ENCODE peak calls at places on chromosomes 16 and 17, in four cellular contexts. T is K562, A is HepG2, V is HCT116. R is an unnamed sample.

GRCh38 chr16:72191551-72191950 is 19.6 kb upstream of the PMFBP1 start:
- DNase-seq in T (no peak), A (no peak), V (no peak), R (no peak)

GRCh38 chr16:50473375-50473945 is 74.7 kb upstream of the NKD1 start:
- DNase-seq in T (no peak), A (peak; percentile 58), V (no peak), R (no peak)

GRCh38 chr17:6639651-6640535 is 618 bp downstream of the KIAA0753 start:
- DNase-seq in T (peak; percentile 8), A (no peak), V (no peak), R (no peak)

GRCh38 chr17:36849871-36850348 is 87.4 kb upstream of the LHX1 start:
- DNase-seq in T (peak; percentile 56), A (no peak), V (peak; percentile 51), R (peak; percentile 5)

GRCh38 chr17:33949100-33949499 is 306.0 kb upstream of the CCL2 start:
- DNase-seq in T (peak; percentile 66), A (no peak), V (no peak), R (no peak)

GRCh38 chr16:62190426-62190825 is 154.2 kb upstream of the CDH8 start:
- DNase-seq in T (no peak), A (peak; percentile 24), V (no peak), R (no peak)

GRCh38 chr17:74274703-74275340 is 788 bp downstream of the DNAI2 start:
- DNase-seq in T (no peak), A (no peak), V (no peak), R (no peak)

GRCh38 chr17:21020622-21021021 is 22.2 kb downstream of the USP22 start:
- DNase-seq in T (no peak), A (no peak), V (no peak), R (no peak)

GRCh38 chr17:66939461-66940114 is 24.9 kb upstream of the CACNG4 start:
- DNase-seq in T (no peak), A (no peak), V (no peak), R (no peak)

GRCh38 chr17:32671891-32672290 is 185.1 kb downstream of the CDK5R1 start:
- DNase-seq in T (no peak), A (no peak), V (no peak), R (no peak)

GRCh38 chr17:57890857-57891232 is 41.0 kb upstream of the MRPS23 start:
- DNase-seq in T (no peak), A (no peak), V (no peak), R (no peak)

GRCh38 chr17:57892146-57892819 is 42.4 kb upstream of the MRPS23 start:
- DNase-seq in T (peak; percentile 86), A (peak; percentile 84), V (peak; percentile 81), R (peak; percentile 61)

GRCh38 chr17:57895382-57896060 is 45.7 kb upstream of the MRPS23 start:
- DNase-seq in T (no peak), A (no peak), V (no peak), R (no peak)

GRCh38 chr17:57894848-57895247 is 45.0 kb upstream of the MRPS23 start:
- DNase-seq in T (no peak), A (no peak), V (no peak), R (no peak)

DNA sequence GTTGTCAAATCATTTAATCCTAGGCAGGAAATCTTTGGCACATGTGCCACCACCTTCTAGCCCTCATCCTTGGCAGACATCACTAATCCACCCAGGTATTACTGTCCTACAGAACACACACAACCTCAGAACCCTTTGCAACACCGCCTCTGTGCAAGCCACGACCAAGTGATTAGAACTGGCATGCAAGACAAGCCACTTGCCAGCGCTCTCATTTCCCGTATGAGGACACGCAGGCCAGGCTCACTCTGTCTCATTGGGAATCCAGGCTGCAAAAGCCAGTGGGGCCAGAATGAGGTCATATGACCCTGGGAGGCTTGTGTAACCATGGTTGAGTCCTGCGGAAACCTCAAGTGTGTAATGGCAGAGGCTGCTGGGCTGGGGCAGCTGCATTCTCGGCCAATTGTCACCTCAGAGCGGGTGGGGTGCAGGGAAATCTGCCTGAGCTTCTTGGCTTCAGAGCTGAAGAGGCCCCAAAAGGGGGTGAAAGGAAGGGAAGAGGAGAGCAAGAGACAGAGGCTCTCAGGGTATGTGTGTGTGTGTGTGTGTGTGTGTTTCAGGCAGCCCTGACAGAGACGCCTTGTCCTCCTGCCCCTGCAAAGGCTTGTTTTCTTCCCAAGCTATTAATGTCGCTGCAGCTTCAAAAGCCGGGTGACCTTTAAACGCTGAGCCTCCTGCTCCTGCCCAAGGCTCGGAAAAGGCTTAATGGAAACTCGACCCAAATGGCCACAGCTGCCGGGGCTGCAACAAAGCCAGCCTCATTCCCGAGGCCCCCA is 43.2 kb upstream of the MRPS23 start:
- DNase-seq in T (no peak), A (peak; percentile 97), V (peak; percentile 75), R (no peak)
- TF ChIP-seq TCF7L2 in T (no peak), A (no peak), V (peak; percentile 41), R (peak; percentile 10)

DNA sequence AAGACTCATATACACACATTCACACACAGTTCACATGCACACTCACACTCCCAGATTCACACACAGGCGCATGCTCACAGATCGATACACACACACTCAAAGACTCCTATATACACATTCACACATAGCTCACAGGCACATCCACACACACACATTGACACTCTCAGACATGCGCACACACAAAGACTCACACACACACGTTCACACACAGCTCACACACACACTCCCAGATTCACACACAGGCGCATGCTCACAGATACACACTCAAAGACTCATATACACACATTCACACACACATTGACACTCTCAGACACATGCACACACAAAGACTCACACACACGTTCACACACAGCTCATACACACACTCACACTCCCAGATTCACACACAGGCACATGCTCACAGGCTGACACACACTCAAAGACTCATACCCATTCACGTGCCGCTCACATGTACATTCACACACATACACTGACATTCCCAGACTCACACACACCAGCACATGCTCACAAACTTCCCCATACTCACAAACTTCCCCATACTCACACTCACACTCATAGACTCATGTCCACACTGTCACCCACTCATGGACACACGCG is 25.6 kb upstream of the KRT17 start:
- DNase-seq in T (no peak), A (no peak), V (no peak), R (no peak)
- TF ChIP-seq TCF7L2 in T (no peak), A (no peak), V (no peak), R (no peak)

GRCh38 chr17:68600881-68601564 is at the start of gene FAM20A:
- DNase-seq in T (no peak), A (no peak), V (no peak), R (no peak)

GRCh38 chr17:68603663-68604062 is 2.5 kb upstream of the FAM20A start:
- DNase-seq in T (no peak), A (no peak), V (no peak), R (no peak)

GRCh38 chr17:68601565-68602266 is 549 bp upstream of the FAM20A start:
- DNase-seq in T (no peak), A (no peak), V (no peak), R (no peak)

GRCh38 chr17:68603027-68603426 is 1.9 kb upstream of the FAM20A start:
- DNase-seq in T (no peak), A (no peak), V (no peak), R (no peak)

GRCh38 chr17:68602267-68602644 is 1.1 kb upstream of the FAM20A start:
- DNase-seq in T (no peak), A (no peak), V (no peak), R (no peak)
- TF ChIP-seq TCF7L2 in T (no peak), A (no peak), V (no peak), R (no peak)

GRCh38 chr17:62933986-62934385 is 32.0 kb upstream of the TANC2 start:
- DNase-seq in T (no peak), A (no peak), V (no peak), R (no peak)
- TF ChIP-seq TCF7L2 in T (no peak), A (no peak), V (no peak), R (no peak)

GRCh38 chr17:28925912-28926365 is 23.1 kb upstream of the DHRS13 start:
- DNase-seq in T (no peak), A (no peak), V (no peak), R (peak; percentile 65)
- TF ChIP-seq TCF7L2 in T (no peak), A (no peak), V (no peak), R (no peak)

DNA sequence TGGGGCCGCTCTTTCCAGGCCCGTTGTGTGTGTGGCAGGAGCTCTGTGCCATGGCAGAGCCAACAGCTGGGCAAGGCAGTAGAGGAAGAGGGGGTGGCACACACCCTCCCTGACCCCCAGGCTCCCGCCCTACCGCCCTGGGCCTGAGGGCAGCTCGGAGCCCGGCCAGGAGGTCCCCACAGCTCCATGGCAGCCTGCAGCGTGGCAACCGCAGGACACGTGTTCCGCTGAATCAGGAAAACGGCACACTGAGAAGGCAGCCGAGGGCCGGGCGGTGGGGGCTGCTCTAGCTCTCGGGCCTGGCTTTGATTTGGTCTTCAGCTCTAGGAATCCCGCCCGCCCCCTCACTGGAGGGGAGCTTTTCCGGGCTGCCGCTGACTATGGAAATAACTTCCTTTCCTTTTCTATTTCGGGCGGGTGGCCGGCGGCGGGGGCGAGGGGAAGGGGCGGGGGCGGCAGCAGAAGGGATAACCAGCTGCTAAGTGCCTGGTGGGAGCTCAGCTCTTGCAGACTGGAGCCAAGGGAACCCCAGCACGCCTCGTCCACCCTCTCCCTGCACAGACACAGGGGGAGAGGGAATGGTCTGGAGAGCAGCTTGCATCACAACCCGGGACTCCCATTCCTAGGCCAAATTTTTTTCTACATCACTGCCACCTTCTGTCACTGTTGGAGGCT is 24.7 kb upstream of the MRPS23 start:
- DNase-seq in T (no peak), A (no peak), V (no peak), R (no peak)
- TF ChIP-seq TCF7L2 in T (no peak), A (no peak), V (no peak), R (no peak)

GRCh38 chr16:282491-282890 is 473 bp upstream of the PDIA2 start:
- DNase-seq in T (peak; percentile 46), A (no peak), V (no peak), R (no peak)

GRCh38 chr16:280991-281659 is 734 bp downstream of the ARHGDIG start:
- DNase-seq in T (no peak), A (no peak), V (no peak), R (no peak)

GRCh38 chr16:281660-282249 is 1.2 kb upstream of the PDIA2 start:
- DNase-seq in T (no peak), A (no peak), V (no peak), R (no peak)

GRCh38 chr16:284204-285120 is 1.5 kb downstream of the PDIA2 start:
- DNase-seq in T (no peak), A (no peak), V (no peak), R (no peak)

DNA sequence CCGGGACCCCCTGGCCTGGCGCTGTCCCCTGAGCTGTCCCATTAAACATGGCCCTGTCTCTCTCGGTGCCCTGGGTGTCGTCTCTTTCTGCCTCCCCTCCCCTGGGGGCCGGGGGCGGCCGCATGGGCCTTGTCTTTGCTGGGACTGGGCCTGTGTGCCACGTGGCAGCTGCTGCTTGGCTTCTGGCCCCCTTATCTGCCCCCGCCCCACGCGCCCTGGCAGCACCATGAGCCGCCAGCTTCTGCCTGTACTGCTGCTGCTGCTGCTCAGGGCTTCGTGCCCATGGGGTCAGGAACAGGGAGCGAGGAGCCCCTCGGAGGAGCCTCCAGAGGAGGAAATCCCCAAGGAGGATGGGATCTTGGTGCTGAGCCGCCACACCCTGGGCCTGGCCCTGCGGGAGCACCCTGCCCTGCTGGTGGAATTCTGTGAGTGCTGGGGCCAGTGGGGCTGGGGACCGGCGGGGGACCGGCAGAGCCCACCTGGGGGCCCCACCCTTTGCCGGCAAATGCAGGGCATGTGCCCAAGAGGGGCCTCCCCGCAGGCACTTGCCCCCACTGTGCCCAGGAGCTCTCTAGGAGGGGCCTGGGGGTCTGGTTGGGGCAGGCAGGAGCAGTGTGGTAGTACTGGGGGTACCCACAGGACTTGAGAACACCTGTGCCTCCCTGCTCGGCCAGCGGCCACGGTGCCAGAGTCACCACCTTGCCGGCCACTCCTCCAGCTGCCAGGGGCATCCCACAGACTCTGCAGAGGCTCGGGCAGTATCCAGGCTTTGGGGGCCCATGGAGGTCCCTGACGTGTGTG is at the start of gene PDIA2:
- DNase-seq in T (no peak), A (no peak), V (no peak), R (no peak)
- TF ChIP-seq TCF7L2 in T (no peak), A (no peak), V (no peak), R (no peak)

R was measured in Panc1.